ENCODE peak calls at places on chromosomes 3 and 15, in four cellular contexts. R, Y, S and D are unnamed samples.

GRCh38 chr15:40155270-40155910 is 5.5 kb upstream of the BUB1B start:
- DNase-seq in R (no peak), Y (no peak), S (no peak), D (no peak)

GRCh38 chr3:20288050-20288449 is 102.0 kb upstream of the SGO1 start:
- DNase-seq in R (no peak), Y (no peak), S (no peak), D (no peak)

GRCh38 chr3:111929484-111929883 is 49.3 kb upstream of the ABHD10 start:
- DNase-seq in R (no peak), Y (no peak), S (no peak), D (no peak)

GRCh38 chr15:73240864-73241499 is 127.8 kb downstream of the HCN4 start:
- DNase-seq in R (peak), Y (peak), S (peak), D (peak)

GRCh38 chr15:66620744-66621344 is 55.0 kb upstream of the LCTL start:
- DNase-seq in R (no peak), Y (no peak), S (no peak), D (no peak)

GRCh38 chr3:65616563-65616962 is 422.2 kb downstream of the MAGI1 start:
- DNase-seq in R (no peak), Y (no peak), S (no peak), D (no peak)

GRCh38 chr3:38119248-38119544 is 17.7 kb downstream of the ACAA1 start:
- DNase-seq in R (no peak), Y (no peak), S (no peak), D (no peak)

GRCh38 chr3:155423526-155423925 is 130.0 kb upstream of the STRIT1 start:
- DNase-seq in R (no peak), Y (no peak), S (no peak), D (no peak)

GRCh38 chr3:126850370-126851085 is 132.4 kb upstream of the PLXNA1 start:
- DNase-seq in R (peak), Y (peak), S (no peak), D (no peak)

GRCh38 chr3:186268616-186269448 is 93.2 kb downstream of the DGKG start:
- DNase-seq in R (no peak), Y (peak), S (peak), D (no peak)

GRCh38 chr3:187368251-187368733 is at the start of gene RTP4:
- DNase-seq in R (no peak), Y (peak), S (peak), D (peak)

GRCh38 chr15:70524470-70524869 is 238.9 kb downstream of the UACA start:
- DNase-seq in R (no peak), Y (no peak), S (no peak), D (no peak)

GRCh38 chr15:74240002-74240568 is 4.0 kb downstream of the CCDC33 start:
- DNase-seq in R (peak), Y (peak), S (peak), D (peak)

GRCh38 chr15:48021336-48022086 is 99.3 kb upstream of the SLC24A5 start:
- DNase-seq in R (no peak), Y (no peak), S (no peak), D (no peak)

GRCh38 chr15:45715528-45715927 is 80.7 kb downstream of the SQOR start:
- DNase-seq in R (no peak), Y (no peak), S (peak), D (no peak)

GRCh38 chr15:40379853-40380252 is 2.7 kb upstream of the KNSTRN start:
- DNase-seq in R (peak), Y (peak), S (peak), D (peak)

GRCh38 chr3:116770815-116771450 is 61.4 kb downstream of the TUSC7 start:
- DNase-seq in R (peak), Y (peak), S (peak), D (peak)

GRCh38 chr3:12193485-12194165 is 34.9 kb upstream of the TIMP4 start:
- DNase-seq in R (no peak), Y (peak), S (peak), D (peak)

GRCh38 chr3:109927161-109927560 is 589.8 kb upstream of the DPPA4 start:
- DNase-seq in R (no peak), Y (peak), S (peak), D (peak)

GRCh38 chr15:48190932-48191573 is 412 bp upstream of the CTXN2 start:
- DNase-seq in R (peak), Y (peak), S (peak), D (peak)

GRCh38 chr3:13887746-13888300 is 8.0 kb upstream of the WNT7A start:
- DNase-seq in R (no peak), Y (no peak), S (no peak), D (no peak)

GRCh38 chr3:195906865-195907729 is 1.3 kb downstream of the TNK2 start:
- DNase-seq in R (no peak), Y (peak), S (no peak), D (no peak)

GRCh38 chr3:141460097-141460704 is 26.6 kb upstream of the RASA2 start:
- DNase-seq in R (peak), Y (peak), S (peak), D (peak)

GRCh38 chr3:186973702-186974101 is 43.4 kb downstream of the ST6GAL1 start:
- DNase-seq in R (no peak), Y (no peak), S (no peak), D (no peak)

GRCh38 chr15:36866896-36867295 is 233.5 kb downstream of the MEIS2 start:
- DNase-seq in R (no peak), Y (no peak), S (no peak), D (no peak)

GRCh38 chr3:179463299-179463698 is 12.0 kb upstream of the GNB4 start:
- DNase-seq in R (no peak), Y (peak), S (peak), D (no peak)

GRCh38 chr3:41159581-41160189 is 39.6 kb upstream of the CTNNB1 start:
- DNase-seq in R (no peak), Y (no peak), S (no peak), D (no peak)

GRCh38 chr3:48595526-48596121 is 495 bp upstream of the COL7A1 start:
- DNase-seq in R (peak), Y (peak), S (peak), D (peak)

GRCh38 chr15:55357774-55358173 is 38.8 kb downstream of the PIGB start:
- DNase-seq in R (no peak), Y (peak), S (peak), D (peak)

GRCh38 chr3:124483915-124484470 is 246.3 kb upstream of the UMPS start:
- DNase-seq in R (no peak), Y (peak), S (peak), D (no peak)

GRCh38 chr3:170709046-170709445 is 123.2 kb upstream of the SLC7A14 start:
- DNase-seq in R (no peak), Y (peak), S (peak), D (peak)

GRCh38 chr15:81189583-81190283 is 6.9 kb upstream of the IL16 start:
- DNase-seq in R (peak), Y (peak), S (peak), D (peak)

GRCh38 chr3:24341668-24342067 is 153.0 kb downstream of the THRB start:
- DNase-seq in R (no peak), Y (no peak), S (no peak), D (no peak)

GRCh38 chr15:82986442-82986780 is 401 bp downstream of the RAMAC start:
- DNase-seq in R (no peak), Y (no peak), S (no peak), D (no peak)

GRCh38 chr15:68537506-68537905 is 41.3 kb upstream of the CORO2B start:
- DNase-seq in R (no peak), Y (peak), S (no peak), D (no peak)

GRCh38 chr3:160564949-160565441 is 376 bp downstream of the KPNA4 start:
- DNase-seq in R (no peak), Y (peak), S (peak), D (peak)

GRCh38 chr3:98801042-98801747 is 38.1 kb downstream of the ST3GAL6 start:
- DNase-seq in R (no peak), Y (no peak), S (no peak), D (no peak)
- TF ChIP-seq CTCF in R (no peak), Y (peak), S (peak), D (no peak)

GRCh38 chr15:59218099-59218498 is 11.5 kb downstream of the LDHAL6B start:
- DNase-seq in R (no peak), Y (no peak), S (no peak), D (no peak)

GRCh38 chr15:59222106-59222505 is 15.5 kb downstream of the LDHAL6B start:
- DNase-seq in R (no peak), Y (peak), S (peak), D (peak)

GRCh38 chr15:59218710-59219109 is 12.1 kb downstream of the LDHAL6B start:
- DNase-seq in R (no peak), Y (no peak), S (no peak), D (no peak)

GRCh38 chr15:59221479-59221878 is 14.8 kb downstream of the LDHAL6B start:
- DNase-seq in R (no peak), Y (no peak), S (no peak), D (no peak)

GRCh38 chr15:59216911-59217310 is 10.3 kb downstream of the LDHAL6B start:
- DNase-seq in R (no peak), Y (no peak), S (no peak), D (no peak)
- TF ChIP-seq CTCF in R (no peak), Y (no peak), S (no peak), D (no peak)

DNA sequence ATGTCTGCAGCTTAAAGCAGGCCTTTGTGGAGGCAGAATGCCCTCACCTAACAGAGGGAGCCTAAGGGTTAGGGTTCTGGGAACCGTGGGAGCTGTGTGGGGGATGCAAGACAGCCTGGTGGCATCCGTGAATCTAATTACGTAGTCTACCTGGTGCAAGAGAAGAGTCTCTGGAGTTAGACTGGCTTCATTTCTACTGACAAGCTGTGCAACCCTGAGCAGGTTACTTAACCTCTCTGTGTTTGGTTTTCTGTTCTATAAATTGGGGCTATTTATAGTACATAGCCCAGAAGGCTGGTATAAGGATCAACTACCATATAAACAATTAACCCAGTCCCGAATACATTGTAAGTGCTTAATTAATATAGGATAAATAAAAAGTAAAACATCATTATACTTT is 8.3 kb downstream of the TNFAIP8L3 start:
- DNase-seq in R (no peak), Y (no peak), S (no peak), D (no peak)
- TF ChIP-seq CTCF in R (no peak), Y (no peak), S (no peak), D (no peak)

GRCh38 chr15:91947370-91947769 is 93.9 kb downstream of the SLCO3A1 start:
- DNase-seq in R (no peak), Y (no peak), S (no peak), D (no peak)

GRCh38 chr15:91948001-91948608 is 94.6 kb downstream of the SLCO3A1 start:
- DNase-seq in R (no peak), Y (peak), S (peak), D (no peak)

GRCh38 chr15:91945385-91945784 is 91.9 kb downstream of the SLCO3A1 start:
- DNase-seq in R (no peak), Y (no peak), S (no peak), D (no peak)

GRCh38 chr15:91946075-91946474 is 92.6 kb downstream of the SLCO3A1 start:
- DNase-seq in R (no peak), Y (no peak), S (no peak), D (no peak)

GRCh38 chr15:91946914-91947313 is 93.4 kb downstream of the SLCO3A1 start:
- DNase-seq in R (no peak), Y (no peak), S (no peak), D (no peak)
- TF ChIP-seq CTCF in R (no peak), Y (no peak), S (peak), D (no peak)